ENCODE peak calls at places on chromosomes 6 and 20, in ten cellular contexts. I is fibroblast of mammary gland; U is activated CD8-positive, alpha-beta memory T cell treated with anti-CD3 and anti-CD28 coated beads for 4 hours; G is T-helper 2 cell; R is CD8-positive, alpha-beta memory T cell; H is psoas muscle; M is AG20443; Y is stimulated activated CD8-positive, alpha-beta memory T cell treated with anti-CD3 and anti-CD28 coated beads, Interleukin-7, amount 100 ng/mL, for 4 hours; T is activated CD4-positive, alpha-beta T cell treated with anti-CD3 and anti-CD28 coated beads, Interleukin-2, amount 50 U/mL, for 24 hours; O is RWPE1. K is an unnamed sample.

GRCh38 chr20:32536861-32537656 is 48.1 kb downstream of the NOL4L start:
- DNase-seq in I (no peak), U (peak), R (peak), T (no peak), O (peak), H (peak), M (no peak), Y (no peak), G (peak), K (no peak)

GRCh38 chr20:23046431-23046830 is 3.0 kb downstream of the THBD start:
- DNase-seq in U (no peak), G (no peak), O (no peak), T (no peak), I (no peak), H (no peak), M (no peak), Y (no peak), R (no peak), K (no peak)

GRCh38 chr6:113630738-113631535 is 226.2 kb upstream of the MARCKS start:
- DNase-seq in I (peak), O (no peak), H (no peak), M (peak), Y (no peak), R (no peak), G (no peak), T (peak), U (no peak), K (no peak)

GRCh38 chr6:157721431-157722229 is 101.4 kb upstream of the SNX9 start:
- DNase-seq in H (no peak), O (no peak), T (no peak), Y (no peak), U (no peak), R (no peak), I (no peak), G (no peak), M (no peak), K (no peak)

GRCh38 chr6:89145461-89145961 is 344 bp upstream of the PM20D2 start:
- DNase-seq in R (no peak), U (no peak), Y (peak), M (peak), O (peak), T (peak), I (peak), H (no peak), G (peak), K (no peak)

GRCh38 chr6:34953084-34954025 is 64.3 kb downstream of the ANKS1A start:
- DNase-seq in R (no peak), O (peak), T (no peak), U (no peak), H (no peak), M (peak), I (peak), G (no peak), Y (no peak), K (peak)

GRCh38 chr6:79686698-79687309 is 55.7 kb downstream of the SH3BGRL2 start:
- DNase-seq in Y (no peak), R (no peak), O (no peak), T (no peak), I (no peak), H (no peak), G (no peak), U (no peak), M (no peak), K (no peak)

GRCh38 chr6:132789398-132789780 is 9.0 kb downstream of the SLC18B1 start:
- DNase-seq in M (no peak), R (no peak), U (no peak), H (no peak), Y (no peak), G (no peak), O (no peak), I (no peak), T (no peak), K (no peak)

GRCh38 chr6:112214749-112215269 is 39.6 kb downstream of the LAMA4 start:
- DNase-seq in U (no peak), G (no peak), T (no peak), I (no peak), O (no peak), Y (no peak), R (no peak), M (no peak), H (no peak), K (no peak)

GRCh38 chr6:15483060-15483459 is 179.8 kb downstream of the DTNBP1 start:
- DNase-seq in G (no peak), T (no peak), R (no peak), M (no peak), H (no peak), U (no peak), I (peak), O (no peak), Y (no peak), K (no peak)

GRCh38 chr20:13430346-13431002 is 208.3 kb downstream of the TASP1 start:
- DNase-seq in G (no peak), R (no peak), M (no peak), O (no peak), I (peak), H (no peak), T (no peak), U (no peak), Y (no peak), K (no peak)

GRCh38 chr20:46056970-46057855 is 28.2 kb downstream of the SLC12A5 start:
- DNase-seq in Y (no peak), O (peak), M (peak), I (peak), T (no peak), H (peak), U (no peak), R (no peak), G (no peak), K (no peak)

GRCh38 chr6:110340566-110340965 is 17.6 kb downstream of the METTL24 start:
- DNase-seq in I (no peak), M (no peak), U (no peak), G (no peak), Y (no peak), R (no peak), H (no peak), T (no peak), O (no peak), K (no peak)

GRCh38 chr6:168949876-168950499 is 303.7 kb downstream of the THBS2 start:
- DNase-seq in M (peak), G (no peak), T (no peak), H (no peak), R (no peak), O (no peak), Y (no peak), U (no peak), I (peak), K (no peak)